ENCODE peak calls at places on chromosomes 6 and 20, in ten cellular contexts. Q, J, W, G, S, X, C, O, Z and M are unnamed samples.

GRCh38 chr6:122673345-122673961 is 63.2 kb downstream of the PKIB start:
- DNase-seq in Q (no peak), J (no peak), W (no peak), G (no peak), S (no peak), X (no peak), C (no peak), O (no peak), Z (no peak), M (no peak)

GRCh38 chr6:134797400-134798113 is 152.3 kb downstream of the ALDH8A1 start:
- DNase-seq in Q (no peak), J (no peak), W (no peak), G (no peak), S (no peak), X (no peak), C (no peak), O (no peak), Z (peak), M (peak)

GRCh38 chr6:53294095-53294494 is 54.7 kb downstream of the ELOVL5 start:
- DNase-seq in Q (peak), J (no peak), W (no peak), G (no peak), S (peak), X (no peak), C (peak), O (no peak), Z (no peak), M (no peak)

GRCh38 chr20:3621111-3621510 is 42.1 kb downstream of the GFRA4 start:
- DNase-seq in Q (no peak), J (no peak), W (no peak), G (no peak), S (no peak), X (no peak), C (no peak), O (no peak), Z (no peak), M (no peak)

GRCh38 chr6:25278914-25279747 is at the start of gene CARMIL1:
- DNase-seq in Q (peak), J (peak), W (peak), G (peak), S (peak), X (peak), C (peak), O (peak), Z (peak), M (peak)

GRCh38 chr6:25248100-25248499 is 31.1 kb upstream of the CARMIL1 start:
- DNase-seq in Q (no peak), J (no peak), W (no peak), G (no peak), S (no peak), X (no peak), C (no peak), O (no peak), Z (no peak), M (no peak)

GRCh38 chr6:163459536-163459935 is 45.0 kb downstream of the QKI start:
- DNase-seq in Q (no peak), J (no peak), W (no peak), G (no peak), S (no peak), X (no peak), C (no peak), O (no peak), Z (no peak), M (no peak)

GRCh38 chr6:131519670-131520436 is 53.2 kb upstream of the ARG1 start:
- DNase-seq in Q (peak), J (peak), W (no peak), G (peak), S (peak), X (peak), C (peak), O (peak), Z (no peak), M (no peak)

GRCh38 chr6:47057830-47058540 is 15.9 kb upstream of the ADGRF1 start:
- DNase-seq in Q (no peak), J (no peak), W (no peak), G (no peak), S (no peak), X (no peak), C (no peak), O (peak), Z (no peak), M (no peak)

GRCh38 chr20:56872620-56873458 is 243.7 kb downstream of the TFAP2C start:
- DNase-seq in Q (no peak), J (no peak), W (no peak), G (no peak), S (no peak), X (no peak), C (no peak), O (peak), Z (no peak), M (no peak)

GRCh38 chr6:39791311-39791710 is 865 bp upstream of the DAAM2 start:
- DNase-seq in Q (no peak), J (no peak), W (no peak), G (no peak), S (no peak), X (no peak), C (no peak), O (no peak), Z (no peak), M (peak)

GRCh38 chr20:32743237-32744112 is at the start of gene COMMD7:
- DNase-seq in Q (peak), J (peak), W (no peak), G (peak), S (no peak), X (peak), C (peak), O (peak), Z (peak), M (peak)

GRCh38 chr6:88086792-88087191 is 39.2 kb downstream of the SPACA1 start:
- DNase-seq in Q (no peak), J (no peak), W (no peak), G (no peak), S (no peak), X (no peak), C (no peak), O (no peak), Z (no peak), M (no peak)

GRCh38 chr6:54063228-54063539 is 48.1 kb upstream of the MLIP start:
- DNase-seq in Q (no peak), J (no peak), W (no peak), G (no peak), S (no peak), X (no peak), C (no peak), O (no peak), Z (no peak), M (no peak)

GRCh38 chr6:44250718-44251123 is 3.8 kb downstream of the HSP90AB1 start:
- DNase-seq in Q (no peak), J (no peak), W (no peak), G (no peak), S (no peak), X (no peak), C (no peak), O (no peak), Z (no peak), M (no peak)

GRCh38 chr20:25226433-25227316 is 21.2 kb upstream of the PYGB start:
- DNase-seq in Q (peak), J (no peak), W (no peak), G (peak), S (no peak), X (no peak), C (no peak), O (no peak), Z (peak), M (no peak)

GRCh38 chr6:112365952-112366351 is 18.8 kb downstream of the RFPL4B start:
- DNase-seq in Q (no peak), J (no peak), W (no peak), G (no peak), S (no peak), X (no peak), C (no peak), O (no peak), Z (no peak), M (no peak)

GRCh38 chr6:26044140-26045045 is 42.8 kb upstream of the HFE start:
- DNase-seq in Q (no peak), J (peak), W (no peak), G (peak), S (no peak), X (no peak), C (no peak), O (peak), Z (peak), M (peak)

DNA sequence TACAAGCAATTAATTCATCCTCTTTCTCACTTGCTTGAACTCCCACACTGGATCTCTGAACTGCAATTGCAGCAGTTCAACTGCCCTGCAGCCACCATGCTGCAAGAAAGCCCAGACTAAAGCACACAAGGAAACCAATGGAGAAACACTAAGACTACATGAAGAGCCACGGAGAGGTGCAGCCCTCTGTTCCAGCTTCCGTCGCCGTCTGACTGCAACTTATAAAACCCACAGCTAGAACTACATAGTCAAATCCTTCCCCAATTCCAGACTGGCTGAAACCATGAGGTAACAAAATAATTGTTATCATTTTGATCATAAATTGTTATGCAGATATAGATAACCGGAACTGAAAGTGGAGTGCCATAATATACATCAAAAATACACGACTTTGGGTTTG is 21.1 kb upstream of the THEMIS start:
- DNase-seq in Q (no peak), J (no peak), W (no peak), G (no peak), S (no peak), X (no peak), C (no peak), O (no peak), Z (no peak), M (no peak)
- H3K4me3 ChIP-seq in Q (no peak), J (no peak), W (no peak), G (no peak), S (no peak), X (no peak), C (no peak), O (no peak), Z (no peak), M (no peak)

GRCh38 chr6:155306958-155307357 is 7.3 kb downstream of the TFB1M start:
- DNase-seq in Q (no peak), J (no peak), W (no peak), G (no peak), S (no peak), X (no peak), C (no peak), O (no peak), Z (no peak), M (no peak)
- TF ChIP-seq POLR2A in Q (no peak), J (no peak), W (no peak), G (no peak), S (no peak), X (no peak), C (no peak), O (no peak), Z (no peak), M (no peak)

GRCh38 chr6:11366934-11367637 is 134.6 kb upstream of the NEDD9 start:
- DNase-seq in Q (peak), J (no peak), W (no peak), G (no peak), S (no peak), X (no peak), C (no peak), O (peak), Z (no peak), M (no peak)
- H3K27ac ChIP-seq in Q (peak), J (peak), W (no peak), G (peak), S (no peak), X (no peak), C (no peak), O (peak), Z (peak), M (peak)

GRCh38 chr20:11544029-11544678 is 373.5 kb upstream of the BTBD3 start:
- DNase-seq in Q (peak), J (peak), W (no peak), G (peak), S (peak), X (no peak), C (no peak), O (peak), Z (no peak), M (no peak)
- H3K4me3 ChIP-seq in Q (no peak), J (no peak), W (no peak), G (no peak), S (no peak), X (no peak), C (no peak), O (no peak), Z (no peak), M (no peak)

DNA sequence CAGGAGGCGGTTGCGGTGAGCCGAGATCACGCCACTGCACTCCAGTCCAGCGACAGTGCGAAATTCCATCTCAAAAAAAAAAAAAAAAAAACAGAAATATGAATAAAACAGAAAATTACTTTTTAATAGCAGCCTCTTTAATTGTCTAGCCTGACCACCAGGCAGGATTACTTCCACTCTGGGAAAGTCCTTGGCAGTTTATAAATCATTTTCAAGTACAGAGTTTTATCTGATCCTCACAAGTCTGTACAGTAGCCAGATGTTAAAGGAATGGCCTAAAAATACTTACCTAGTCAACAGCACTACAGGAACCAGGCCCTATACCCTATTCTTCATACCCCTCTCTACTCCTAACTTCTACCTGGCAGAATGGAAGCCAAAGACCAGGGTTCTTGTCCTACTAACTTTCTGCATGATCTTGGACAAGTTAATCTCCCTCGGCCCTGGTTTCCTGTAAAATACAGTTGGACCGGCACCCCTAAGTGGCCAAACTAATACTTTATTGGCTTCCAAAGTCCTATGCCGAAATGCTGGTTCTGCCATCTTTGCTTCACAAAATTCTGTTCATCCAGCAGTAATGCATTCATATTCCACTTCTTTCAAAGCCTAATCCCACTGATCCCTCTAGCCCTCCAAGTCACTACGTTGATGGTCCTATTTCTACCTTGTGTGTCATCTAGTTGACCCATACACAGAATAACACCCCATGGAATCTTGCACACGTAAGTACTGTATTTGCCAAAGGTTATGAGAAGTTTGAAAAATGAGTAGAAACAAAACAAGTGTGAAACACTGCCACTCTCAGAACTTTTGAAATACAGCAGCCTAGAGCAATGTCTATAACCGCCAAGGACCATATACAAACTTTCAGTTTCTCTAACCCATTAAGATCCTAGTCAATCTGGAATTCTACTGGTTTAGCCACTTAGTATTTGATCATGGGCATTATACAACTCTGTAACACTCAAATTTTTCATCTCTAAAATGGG is 1.7 kb downstream of the EIF2S2 start:
- DNase-seq in Q (peak), J (no peak), W (no peak), G (no peak), S (no peak), X (no peak), C (no peak), O (no peak), Z (no peak), M (no peak)
- TF ChIP-seq POLR2A in Q (peak), J (no peak), W (no peak), G (no peak), S (no peak), X (peak), C (peak), O (no peak), Z (no peak), M (no peak)

DNA sequence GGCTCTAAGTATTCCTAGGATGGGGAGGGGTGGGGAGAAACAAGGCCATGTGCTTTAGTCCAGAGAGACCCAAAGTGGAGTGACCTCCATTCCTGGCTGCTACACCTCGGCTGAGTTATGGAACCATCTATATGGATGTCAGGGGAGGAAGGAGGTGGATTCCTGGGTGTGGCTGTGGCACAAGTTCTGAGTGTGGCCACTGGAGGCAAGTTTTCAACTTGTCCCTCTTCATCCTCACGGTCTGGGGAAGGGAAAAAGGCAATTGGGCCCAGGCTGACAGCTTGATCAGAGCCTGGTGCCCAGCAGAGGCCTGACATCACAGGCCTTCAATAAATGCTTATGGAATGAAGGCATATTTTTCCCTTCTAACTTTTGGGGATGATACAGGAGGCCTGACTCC is 2.0 kb upstream of the ITPR3 start:
- DNase-seq in Q (no peak), J (no peak), W (no peak), G (no peak), S (no peak), X (peak), C (no peak), O (no peak), Z (no peak), M (no peak)
- H3K27ac ChIP-seq in Q (no peak), J (peak), W (no peak), G (no peak), S (peak), X (no peak), C (no peak), O (peak), Z (peak), M (peak)

GRCh38 chr6:32195652-32195901 is 3.1 kb upstream of the GPSM3 start:
- DNase-seq in Q (peak), J (peak), W (peak), G (peak), S (peak), X (peak), C (peak), O (peak), Z (peak), M (peak)
- H3K4me3 ChIP-seq in Q (no peak), J (peak), W (peak), G (peak), S (peak), X (peak), C (peak), O (peak), Z (peak), M (peak)

GRCh38 chr6:43058511-43058910 is 723 bp downstream of the MRPL2 start:
- DNase-seq in Q (no peak), J (no peak), W (no peak), G (no peak), S (no peak), X (no peak), C (no peak), O (no peak), Z (no peak), M (no peak)

GRCh38 chr6:43059168-43060033 is at the start of the genes KLC4 and MRPL2:
- DNase-seq in Q (peak), J (peak), W (peak), G (peak), S (peak), X (peak), C (peak), O (peak), Z (peak), M (peak)

GRCh38 chr6:43061861-43062260 is 2.4 kb downstream of the KLC4 start:
- DNase-seq in Q (no peak), J (no peak), W (no peak), G (no peak), S (no peak), X (no peak), C (no peak), O (no peak), Z (no peak), M (no peak)

GRCh38 chr6:43060755-43061633 is 1.6 kb downstream of the KLC4 start:
- DNase-seq in Q (no peak), J (no peak), W (no peak), G (no peak), S (no peak), X (no peak), C (no peak), O (no peak), Z (no peak), M (no peak)

DNA sequence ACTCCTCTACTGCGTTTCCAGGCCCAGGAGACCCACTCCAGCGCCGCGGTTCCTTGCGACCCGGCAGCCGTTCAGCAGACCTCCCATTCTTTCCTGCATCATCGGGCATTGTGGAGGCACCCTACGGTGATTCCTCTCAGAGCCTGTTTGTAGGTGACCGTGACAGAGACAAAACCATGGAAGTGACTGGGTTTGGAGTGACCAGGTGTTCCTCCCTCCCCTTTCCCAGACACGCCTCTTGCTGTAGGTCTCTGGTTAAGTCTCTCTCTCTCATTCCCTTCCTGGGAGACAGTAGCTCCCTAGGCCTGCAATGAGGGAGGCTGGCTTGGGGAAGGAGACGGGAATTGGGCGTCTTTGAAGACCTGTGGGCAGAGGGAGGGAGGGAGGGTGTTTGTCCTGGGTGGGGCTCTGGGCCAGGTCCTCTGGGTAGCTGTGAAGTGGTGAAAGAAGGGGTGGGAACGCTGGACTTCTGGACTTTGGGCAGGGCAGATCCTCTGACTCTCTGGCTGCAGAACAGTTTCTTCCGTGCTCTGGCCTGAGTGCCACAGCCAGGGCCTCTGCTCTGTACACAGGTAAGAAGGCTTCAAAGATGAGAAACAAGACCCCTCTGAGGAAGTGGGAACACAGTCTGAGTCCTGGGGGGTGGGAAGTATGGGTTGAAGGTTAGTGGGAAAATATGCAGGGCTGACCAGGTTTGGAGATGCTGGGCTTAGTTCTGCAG is 763 bp downstream of the KLC4 start:
- DNase-seq in Q (no peak), J (peak), W (no peak), G (peak), S (no peak), X (peak), C (no peak), O (peak), Z (no peak), M (no peak)
- TF ChIP-seq POLR2A in Q (no peak), J (peak), W (no peak), G (no peak), S (no peak), X (no peak), C (no peak), O (no peak), Z (no peak), M (no peak)